ENCODE peak calls at places on chromosomes 1 and 21, in eight cellular contexts. H is left ventricle myocardium inferior; L is ovary; F is HFF-Myc; J is AG04449; Y is CD8-positive, alpha-beta memory T cell; Z is choroid plexus epithelial cell; R is AG09309. T is an unnamed sample.

GRCh38 chr1:30405081-30405480 is 318.3 kb downstream of the MATN1 start:
- DNase-seq in Z (no peak), Y (no peak), L (no peak), F (no peak), R (no peak), J (no peak), H (no peak), T (no peak)

GRCh38 chr1:89633745-89634625 is 1.1 kb downstream of the LRRC8C start:
- DNase-seq in R (no peak), J (no peak), F (no peak), Z (peak), L (peak), Y (no peak), H (no peak), T (no peak)

GRCh38 chr1:245537992-245538391 is 383.2 kb downstream of the KIF26B start:
- DNase-seq in Y (no peak), H (no peak), R (peak), Z (peak), L (no peak), J (no peak), F (no peak), T (peak)

GRCh38 chr1:182259963-182260362 is 131.6 kb downstream of the GLUL start:
- DNase-seq in F (no peak), L (no peak), J (no peak), R (no peak), Z (no peak), H (no peak), Y (no peak), T (no peak)

GRCh38 chr1:26626994-26627393 is 68.8 kb upstream of the ARID1A start:
- DNase-seq in H (no peak), L (no peak), Y (no peak), Z (peak), R (no peak), J (peak), F (no peak), T (no peak)

GRCh38 chr1:42943166-42943565 is 15.5 kb downstream of the SLC2A1 start:
- DNase-seq in L (no peak), Y (no peak), J (no peak), F (no peak), H (peak), R (no peak), Z (peak), T (no peak)

GRCh38 chr21:44556879-44557278 is 1.7 kb downstream of the KRTAP10-3 start:
- DNase-seq in H (no peak), R (no peak), Y (no peak), F (no peak), L (no peak), J (no peak), Z (no peak), T (no peak)

GRCh38 chr21:17270234-17270633 is 242.6 kb upstream of the CXADR start:
- DNase-seq in Y (no peak), L (peak), J (no peak), F (peak), H (peak), R (peak), Z (peak), T (peak)

GRCh38 chr1:227317541-227318002 is 720 bp downstream of the CDC42BPA start:
- DNase-seq in J (no peak), H (peak), F (no peak), Y (no peak), Z (peak), R (no peak), L (peak), T (no peak)

GRCh38 chr1:216034506-216034905 is 388.7 kb downstream of the USH2A start:
- DNase-seq in R (no peak), F (no peak), L (no peak), Y (no peak), J (no peak), H (no peak), Z (no peak), T (no peak)

GRCh38 chr21:35469446-35469845 is 420.3 kb upstream of the RUNX1 start:
- DNase-seq in H (no peak), Z (no peak), L (no peak), Y (no peak), J (peak), F (no peak), R (peak), T (no peak)

GRCh38 chr1:157119008-157119407 is 19.2 kb downstream of the ETV3 start:
- DNase-seq in J (no peak), F (no peak), Y (no peak), H (no peak), L (no peak), R (no peak), Z (no peak), T (no peak)

GRCh38 chr1:79663916-79664315 is 657.4 kb upstream of the ADGRL4 start:
- DNase-seq in J (no peak), Z (peak), H (no peak), Y (no peak), L (no peak), F (no peak), R (no peak), T (no peak)

GRCh38 chr1:86822463-86822862 is 91.5 kb downstream of the SELENOF start:
- DNase-seq in L (no peak), H (no peak), F (no peak), Z (no peak), J (no peak), Y (no peak), R (no peak), T (no peak)

GRCh38 chr1:16727190-16728111 is 12.9 kb upstream of the RNU1-4 start:
- DNase-seq in L (peak), H (no peak), Y (no peak), F (peak), J (no peak), R (no peak), Z (peak), T (peak)

GRCh38 chr1:4379451-4380175 is 274.8 kb upstream of the AJAP1 start:
- DNase-seq in L (no peak), Y (no peak), H (no peak), J (no peak), F (no peak), R (no peak), Z (peak), T (no peak)

GRCh38 chr1:162690672-162691434 is 58.6 kb downstream of the DDR2 start:
- DNase-seq in L (peak), F (peak), R (peak), H (peak), Y (no peak), J (peak), Z (peak), T (peak)

GRCh38 chr1:228691926-228692325 is 43.4 kb upstream of the RHOU start:
- DNase-seq in H (no peak), Z (peak), F (peak), L (no peak), J (no peak), Y (no peak), R (no peak), T (no peak)

GRCh38 chr1:21175670-21176581 is 771 bp downstream of the EIF4G3 start:
- DNase-seq in F (no peak), Y (peak), J (no peak), Z (peak), R (no peak), H (peak), L (peak), T (no peak)

GRCh38 chr21:29578306-29578705 is 279.6 kb downstream of the BACH1 start:
- DNase-seq in Y (no peak), H (no peak), F (no peak), J (no peak), L (no peak), R (no peak), Z (no peak), T (no peak)

GRCh38 chr1:58893257-58893869 is 109.5 kb upstream of the JUN start:
- DNase-seq in H (peak), L (no peak), J (no peak), R (no peak), F (no peak), Z (peak), Y (no peak), T (no peak)

GRCh38 chr21:16454371-16454770 is 724.6 kb downstream of the USP25 start:
- DNase-seq in Y (no peak), H (no peak), L (no peak), R (no peak), F (no peak), Z (peak), J (no peak), T (no peak)

GRCh38 chr1:32334274-32334861 is 1.7 kb downstream of the MARCKSL1 start:
- DNase-seq in R (no peak), F (no peak), H (no peak), Y (no peak), J (no peak), Z (no peak), L (no peak), T (no peak)

GRCh38 chr21:31484219-31484618 is 140.2 kb upstream of the TIAM1 start:
- DNase-seq in L (no peak), F (no peak), J (no peak), Z (no peak), Y (no peak), R (no peak), H (no peak), T (no peak)

GRCh38 chr1:83931658-83932253 is 67.2 kb downstream of the TTLL7 start:
- DNase-seq in Y (no peak), L (no peak), Z (peak), H (no peak), R (no peak), J (no peak), F (no peak), T (no peak)

GRCh38 chr21:46622226-46622625 is 13.2 kb upstream of the PRMT2 start:
- DNase-seq in F (no peak), R (no peak), Z (peak), H (peak), L (peak), Y (no peak), J (no peak), T (no peak)

GRCh38 chr21:27636671-27637070 is 669.8 kb upstream of the ADAMTS5 start:
- DNase-seq in Z (no peak), R (no peak), J (no peak), L (no peak), F (no peak), Y (no peak), H (no peak), T (no peak)

GRCh38 chr1:178727014-178727895 is 2.2 kb downstream of the RALGPS2 start:
- DNase-seq in R (no peak), Z (no peak), L (no peak), Y (no peak), H (no peak), F (no peak), J (no peak), T (no peak)

GRCh38 chr21:16418211-16418610 is 688.4 kb downstream of the USP25 start:
- DNase-seq in R (no peak), J (no peak), L (no peak), Y (no peak), Z (peak), F (no peak), H (no peak), T (no peak)

GRCh38 chr1:152878042-152878441 is at the start of gene SMCP:
- DNase-seq in Z (no peak), R (no peak), Y (no peak), J (no peak), F (no peak), H (no peak), L (no peak), T (no peak)

GRCh38 chr1:194710671-194711070 is 1524.3 kb upstream of the B3GALT2 start:
- DNase-seq in H (no peak), Z (no peak), Y (no peak), J (no peak), R (no peak), L (no peak), F (no peak), T (no peak)

DNA sequence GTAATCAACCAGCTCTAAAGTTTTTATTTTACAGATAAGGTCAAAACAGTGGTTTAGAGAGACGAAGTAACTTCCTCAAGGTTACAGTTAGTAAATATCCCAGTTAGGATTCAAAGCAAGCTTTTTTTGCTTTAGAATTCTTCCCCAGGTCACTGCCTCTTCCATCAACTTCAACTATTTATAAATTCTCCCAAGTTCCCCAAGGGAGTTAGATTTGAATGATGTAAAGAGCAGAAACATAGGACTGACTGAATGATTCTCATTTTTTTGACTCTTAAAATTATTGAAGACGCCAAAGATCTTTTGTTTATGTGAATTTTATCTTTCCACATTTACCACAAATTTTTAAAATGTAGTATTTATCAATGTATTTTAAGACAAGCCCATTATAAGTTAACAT is 4.1 kb downstream of the POGZ start:
- DNase-seq in F (no peak), J (no peak), R (no peak), Y (no peak), H (no peak), L (no peak), Z (no peak), T (no peak)
- H3K4me3 ChIP-seq in F (no peak), J (no peak), R (no peak), Y (no peak), H (no peak), L (no peak), Z (no peak), T (no peak)

GRCh38 chr1:19648689-19649088 is 4.6 kb downstream of the NBL1 start:
- DNase-seq in R (no peak), Y (no peak), H (no peak), F (no peak), L (peak), Z (peak), J (no peak), T (no peak)

GRCh38 chr1:19646366-19646765 is 2.3 kb downstream of the NBL1 start:
- DNase-seq in Y (no peak), J (no peak), L (no peak), F (no peak), Z (no peak), R (no peak), H (no peak), T (no peak)

GRCh38 chr1:19646771-19647319 is 2.7 kb downstream of the NBL1 start:
- DNase-seq in L (no peak), F (no peak), R (no peak), J (no peak), H (no peak), Y (no peak), Z (no peak), T (no peak)

GRCh38 chr1:19648239-19648638 is 4.1 kb downstream of the NBL1 start:
- DNase-seq in L (no peak), Y (no peak), F (no peak), J (no peak), H (no peak), Z (no peak), R (no peak), T (no peak)

DNA sequence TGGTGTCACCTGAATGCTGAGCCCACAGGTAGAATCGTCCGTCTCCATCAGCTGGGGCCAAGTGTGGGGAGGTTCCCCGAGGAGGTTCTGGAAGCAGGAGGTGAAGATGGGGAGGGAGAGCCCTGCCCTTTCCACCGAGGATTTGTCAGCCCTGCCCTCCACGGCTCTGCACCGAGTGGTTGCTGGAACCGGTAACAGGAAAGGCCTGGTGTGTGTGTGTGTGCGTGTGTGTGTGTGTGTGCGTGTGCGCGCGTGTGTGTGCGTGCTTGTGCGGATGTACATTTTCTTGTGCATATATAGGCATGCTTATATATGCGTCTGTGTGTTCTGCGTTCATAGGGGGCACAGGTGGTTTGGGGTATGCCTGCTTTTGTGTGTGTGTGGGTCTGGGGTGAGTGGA is 3.5 kb downstream of the NBL1 start:
- DNase-seq in F (no peak), H (no peak), R (no peak), L (peak), Y (no peak), J (no peak), Z (no peak), T (no peak)
- H3K4me3 ChIP-seq in F (peak), H (peak), R (no peak), L (peak), Y (no peak), J (no peak), Z (peak), T (no peak)

DNA sequence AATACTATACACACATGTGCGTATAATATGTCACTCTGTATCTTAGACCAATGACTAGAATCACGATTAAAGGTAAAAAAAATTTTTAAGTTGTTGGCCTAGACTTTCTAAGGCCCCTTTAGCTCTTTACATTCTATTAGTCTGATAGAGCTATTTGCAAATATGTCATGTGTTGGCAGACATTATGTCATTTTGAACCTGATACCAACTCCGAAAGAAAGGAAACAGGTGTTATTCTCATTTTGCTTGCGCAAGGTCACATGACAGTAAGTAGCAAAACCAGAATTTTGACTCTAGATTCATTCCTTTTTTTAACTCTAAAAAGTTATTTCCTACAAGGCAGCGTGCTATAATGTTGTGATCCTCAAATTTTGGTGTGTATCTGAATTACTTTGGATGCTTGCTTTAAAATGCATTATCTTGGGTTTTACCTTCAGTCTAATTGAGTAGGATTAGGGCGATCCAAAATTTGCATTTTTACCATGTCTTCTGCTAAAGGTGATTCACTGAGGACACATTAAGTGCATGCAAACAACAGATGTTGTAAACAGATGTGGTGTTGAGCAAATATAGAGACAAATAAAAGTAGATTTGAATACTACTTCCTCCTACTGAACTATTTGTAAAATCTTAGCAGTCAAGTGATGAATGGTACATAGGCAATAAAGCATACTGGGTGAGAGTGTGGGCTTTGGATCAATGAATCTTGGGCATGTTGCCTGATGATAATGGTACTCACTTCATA is 63.5 kb upstream of the KIAA1614 start:
- DNase-seq in L (no peak), H (no peak), Z (no peak), J (no peak), F (no peak), R (no peak), Y (no peak), T (no peak)
- H3K4me3 ChIP-seq in L (no peak), H (no peak), Z (no peak), J (no peak), F (no peak), R (no peak), Y (no peak), T (no peak)

DNA sequence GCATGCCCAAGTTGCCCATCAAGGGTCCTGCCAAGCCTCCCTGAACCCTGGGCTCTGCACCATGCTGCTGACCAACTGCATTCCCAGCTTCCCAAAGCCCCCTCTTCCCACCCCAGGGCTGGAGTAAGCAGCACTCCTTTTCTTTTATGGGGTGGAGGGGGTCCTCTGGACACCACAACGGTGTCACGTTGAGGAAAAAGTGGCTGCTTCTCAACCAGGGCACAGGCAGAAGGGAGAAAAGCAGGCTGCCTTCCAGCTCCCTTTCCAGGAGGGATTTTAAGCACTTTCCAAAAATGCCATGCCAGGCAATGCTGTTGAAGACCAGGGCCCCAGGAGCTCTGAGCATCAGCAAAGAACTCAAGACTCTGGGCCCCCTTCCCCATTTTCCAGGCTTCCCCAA is 691 bp downstream of the RIMS3 start:
- DNase-seq in H (no peak), J (no peak), R (no peak), L (no peak), Y (no peak), F (no peak), Z (no peak), T (no peak)
- H3K4me3 ChIP-seq in H (peak), J (no peak), R (no peak), L (peak), Y (no peak), F (no peak), Z (no peak), T (no peak)

DNA sequence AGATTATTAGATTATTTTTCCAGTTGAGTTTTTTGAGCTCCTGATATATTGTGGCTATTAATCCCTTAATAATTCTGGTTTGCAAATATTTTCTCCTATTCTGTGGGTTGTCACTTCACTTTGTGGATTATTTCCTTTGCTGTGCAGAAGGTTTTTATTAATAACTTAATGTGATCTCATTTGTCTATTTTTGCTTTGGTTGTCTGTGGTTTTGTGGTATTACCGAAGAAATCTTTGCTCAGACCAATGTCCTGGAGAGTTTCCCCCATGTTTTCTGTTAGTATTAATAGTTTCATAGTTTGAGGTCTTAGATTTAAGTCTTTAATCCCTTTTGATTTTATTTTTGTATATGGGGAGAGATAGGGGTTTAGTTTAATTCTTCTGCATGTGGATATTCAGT is 7.1 kb upstream of the TBX19 start:
- DNase-seq in J (no peak), H (no peak), L (no peak), F (no peak), R (no peak), Z (peak), Y (no peak), T (no peak)
- H3K4me3 ChIP-seq in J (no peak), H (no peak), L (no peak), F (no peak), R (no peak), Z (no peak), Y (no peak), T (no peak)

GRCh38 chr1:53219711-53220110 is 723 bp downstream of the CZIB start:
- DNase-seq in R (no peak), F (no peak), Z (no peak), J (no peak), H (no peak), Y (no peak), L (no peak), T (no peak)

GRCh38 chr1:53220171-53220961 is at the start of gene CZIB:
- DNase-seq in H (peak), L (peak), Z (peak), J (peak), Y (peak), F (peak), R (peak), T (peak)

GRCh38 chr1:53218201-53218600 is 2.2 kb downstream of the CZIB start:
- DNase-seq in H (no peak), Y (no peak), Z (no peak), J (no peak), F (no peak), L (no peak), R (no peak), T (no peak)

GRCh38 chr1:53220962-53221286 is 490 bp upstream of the CZIB start:
- DNase-seq in Z (no peak), F (no peak), J (no peak), Y (no peak), L (no peak), H (no peak), R (no peak), T (no peak)
- H3K4me3 ChIP-seq in Z (peak), F (peak), J (peak), Y (peak), L (peak), H (peak), R (peak), T (peak)

T was measured in skeletal muscle cell.